ENCODE peak calls at places on chromosomes 16 and 17, in six cellular contexts. U, M, N, O, T and Y are unnamed samples.

GRCh38 chr16:76450890-76451289 is 173.7 kb downstream of the CNTNAP4 start:
- DNase-seq in U (no peak), N (no peak), T (no peak), O (no peak), M (no peak), Y (no peak)

GRCh38 chr16:69240336-69240735 is 53.4 kb downstream of the SNTB2 start:
- DNase-seq in T (no peak), O (no peak), U (no peak), N (no peak), M (no peak), Y (no peak)

GRCh38 chr17:8288336-8289102 is at the start of gene RANGRF:
- DNase-seq in N (peak; percentile 38), U (peak; percentile 72), T (peak; percentile 86), O (peak; percentile 29), M (peak; percentile 86), Y (peak; percentile 69)

GRCh38 chr17:82129095-82129494 is 31.1 kb upstream of the FASN start:
- DNase-seq in O (no peak), M (no peak), T (no peak), U (no peak), N (no peak), Y (no peak)

GRCh38 chr17:1042486-1042885 is 45.6 kb downstream of the TIMM22 start:
- DNase-seq in N (no peak), M (no peak), T (no peak), O (no peak), U (no peak), Y (no peak)

GRCh38 chr16:72884573-72884972 is 163.4 kb downstream of the ZFHX3 start:
- DNase-seq in U (no peak), T (no peak), M (no peak), O (no peak), N (no peak), Y (no peak)

GRCh38 chr17:63139356-63139755 is 173.3 kb downstream of the TANC2 start:
- DNase-seq in T (no peak), O (no peak), N (no peak), U (no peak), M (no peak), Y (no peak)

GRCh38 chr17:49514374-49514738 is 19.3 kb downstream of the NGFR start:
- DNase-seq in O (no peak), U (no peak), M (no peak), T (no peak), N (no peak), Y (no peak)